ENCODE peak calls at places on chromosomes 12 and 14, in four cellular contexts. K is Peyer's patch, O is HTR-8/SVneo, B is H9. Y is an unnamed sample.
A peak's percentile ranks its signal among the peaks of the same experiment; 100 is the strongest.

GRCh38 chr12:50132505-50133135 is 20.6 kb downstream of the COX14 start:
- DNase-seq in K (no peak), O (peak; percentile 25), B (no peak), Y (peak; percentile 71)

GRCh38 chr14:89078021-89078676 is 253.7 kb downstream of the TTC8 start:
- DNase-seq in K (no peak), O (no peak), B (no peak), Y (no peak)

GRCh38 chr12:49956663-49957569 is 4.8 kb upstream of the AQP5 start:
- DNase-seq in K (no peak), O (no peak), B (no peak), Y (peak; percentile 84)

GRCh38 chr12:124861898-124862676 is 1.6 kb downstream of the SCARB1 start:
- DNase-seq in K (no peak), O (no peak), B (no peak), Y (no peak)

GRCh38 chr12:112901271-112901670 is 5.5 kb upstream of the OAS1 start:
- DNase-seq in K (peak; percentile 67), O (no peak), B (no peak), Y (no peak)

GRCh38 chr14:64656986-64657385 is 47.2 kb upstream of the PLEKHG3 start:
- DNase-seq in K (no peak), O (no peak), B (no peak), Y (no peak)

GRCh38 chr14:103164006-103164405 is 40.7 kb downstream of the TNFAIP2 start:
- DNase-seq in K (no peak), O (no peak), B (no peak), Y (no peak)

GRCh38 chr12:80400591-80400991 is 43.4 kb upstream of the PTPRQ start:
- DNase-seq in K (no peak), O (no peak), B (peak; percentile 64), Y (no peak)

GRCh38 chr12:128583453-128583852 is 240.3 kb downstream of the SLC15A4 start:
- DNase-seq in K (no peak), O (no peak), B (peak; percentile 80), Y (peak; percentile 53)

GRCh38 chr14:104939666-104940410 is 15.2 kb downstream of the PLD4 start:
- DNase-seq in K (peak; percentile 21), O (no peak), B (no peak), Y (no peak)

GRCh38 chr14:65193891-65194290 is 91.6 kb upstream of the MAX start:
- DNase-seq in K (no peak), O (no peak), B (no peak), Y (no peak)

GRCh38 chr14:65281991-65282908 is 130.3 kb upstream of the FUT8 start:
- DNase-seq in K (no peak), O (peak; percentile 95), B (peak; percentile 81), Y (no peak)

GRCh38 chr14:94971750-94972149 is 185.6 kb downstream of the DICER1 start:
- DNase-seq in K (no peak), O (no peak), B (no peak), Y (peak; percentile 21)

GRCh38 chr12:110224379-110225304 is 56.4 kb upstream of the ATP2A2 start:
- DNase-seq in K (no peak), O (peak; percentile 43), B (no peak), Y (no peak)

GRCh38 chr12:45893240-45893639 is 97.1 kb downstream of the SCAF11 start:
- DNase-seq in K (no peak), O (no peak), B (peak; percentile 53), Y (peak; percentile 53)

GRCh38 chr14:38238881-38239280 is 17.0 kb downstream of the CLEC14A start:
- DNase-seq in K (no peak), O (no peak), B (no peak), Y (no peak)

GRCh38 chr12:128830505-128830893 is 6.7 kb upstream of the SLC15A4 start:
- DNase-seq in K (no peak), O (no peak), B (no peak), Y (peak; percentile 74)

GRCh38 chr14:75542585-75543091 is 20.4 kb downstream of the BATF start:
- DNase-seq in K (no peak), O (no peak), B (no peak), Y (no peak)

GRCh38 chr12:80708535-80709328 is 1.3 kb downstream of the MYF6 start:
- DNase-seq in K (no peak), O (no peak), B (peak; percentile 76), Y (no peak)

GRCh38 chr12:112847708-112848337 is 56.3 kb downstream of the RPH3A start:
- DNase-seq in K (no peak), O (no peak), B (peak; percentile 75), Y (no peak)

GRCh38 chr14:89422952-89423345 is 5.9 kb upstream of the FOXN3 start:
- DNase-seq in K (no peak), O (no peak), B (no peak), Y (no peak)

Y was measured in NCI-H82.